ENCODE peak calls at places on chromosomes 3 and 15, in five cellular contexts. B, Z, L, C and U are unnamed samples.

GRCh38 chr3:15050405-15051092 is 14.6 kb downstream of the MRPS25 start:
- DNase-seq in B (no peak), Z (no peak), L (no peak), C (no peak), U (no peak)

GRCh38 chr15:94840794-94841587 is 609.6 kb downstream of the MCTP2 start:
- DNase-seq in B (no peak), Z (no peak), L (peak; percentile 93), C (no peak), U (no peak)

GRCh38 chr3:135145581-135145980 is 350.5 kb downstream of the EPHB1 start:
- DNase-seq in B (no peak), Z (no peak), L (no peak), C (no peak), U (no peak)

GRCh38 chr3:9194509-9195184 is 54.8 kb downstream of the SRGAP3 start:
- DNase-seq in B (no peak), Z (peak; percentile 39), L (no peak), C (no peak), U (no peak)

GRCh38 chr3:120450261-120450913 is 405 bp downstream of the FSTL1 start:
- DNase-seq in B (no peak), Z (peak; percentile 88), L (peak; percentile 50), C (no peak), U (no peak)

GRCh38 chr3:32186097-32186496 is 52.4 kb upstream of the CMTM8 start:
- DNase-seq in B (no peak), Z (no peak), L (no peak), C (no peak), U (no peak)

GRCh38 chr3:133451309-133451708 is 51.5 kb downstream of the BFSP2 start:
- DNase-seq in B (no peak), Z (no peak), L (no peak), C (no peak), U (no peak)

GRCh38 chr15:35973019-35973418 is 427.1 kb upstream of the DPH6 start:
- DNase-seq in B (no peak), Z (no peak), L (no peak), C (no peak), U (no peak)

GRCh38 chr3:141410861-141411771 is 42.8 kb downstream of the ZBTB38 start:
- DNase-seq in B (no peak), Z (no peak), L (peak; percentile 79), C (no peak), U (no peak)

GRCh38 chr15:64883997-64884511 is 27.6 kb upstream of the ANKDD1A start:
- DNase-seq in B (no peak), Z (peak; percentile 95), L (peak; percentile 89), C (no peak), U (no peak)

DNA sequence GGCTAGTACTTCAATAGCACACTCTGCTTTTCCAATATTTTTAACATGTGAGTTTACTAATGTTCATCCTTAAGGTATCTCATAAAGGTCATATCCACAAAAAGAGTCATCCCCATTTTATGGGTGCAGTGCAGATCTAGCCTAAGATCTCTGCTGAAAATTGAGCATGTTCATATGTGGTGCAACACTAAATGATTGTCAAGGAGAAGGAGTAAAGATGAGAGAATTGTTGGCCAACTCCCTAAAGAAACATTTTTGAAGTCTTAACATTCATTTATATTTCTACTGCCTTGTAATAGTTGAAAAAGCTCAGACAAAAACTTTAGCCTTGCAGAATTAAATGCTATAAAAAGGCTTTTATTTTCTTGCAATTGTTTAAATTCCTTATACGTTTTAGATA is 1159.6 kb downstream of the TBL1XR1 start:
- DNase-seq in B (no peak), Z (no peak), L (no peak), C (no peak), U (no peak)
- TF ChIP-seq POLR2A in B (no peak), Z (no peak), L (no peak), C (no peak), U (no peak)

GRCh38 chr15:52783929-52784798 is 6.0 kb downstream of the ONECUT1 start:
- DNase-seq in B (no peak), Z (peak; percentile 80), L (peak; percentile 17), C (peak; percentile 59), U (peak; percentile 36)

GRCh38 chr15:52786436-52787122 is 3.6 kb downstream of the ONECUT1 start:
- DNase-seq in B (no peak), Z (no peak), L (no peak), C (no peak), U (no peak)

GRCh38 chr15:52783191-52783829 is 6.8 kb downstream of the ONECUT1 start:
- DNase-seq in B (no peak), Z (peak; percentile 76), L (peak; percentile 33), C (no peak), U (no peak)

GRCh38 chr15:52785672-52786406 is 4.3 kb downstream of the ONECUT1 start:
- DNase-seq in B (no peak), Z (no peak), L (no peak), C (no peak), U (no peak)

DNA sequence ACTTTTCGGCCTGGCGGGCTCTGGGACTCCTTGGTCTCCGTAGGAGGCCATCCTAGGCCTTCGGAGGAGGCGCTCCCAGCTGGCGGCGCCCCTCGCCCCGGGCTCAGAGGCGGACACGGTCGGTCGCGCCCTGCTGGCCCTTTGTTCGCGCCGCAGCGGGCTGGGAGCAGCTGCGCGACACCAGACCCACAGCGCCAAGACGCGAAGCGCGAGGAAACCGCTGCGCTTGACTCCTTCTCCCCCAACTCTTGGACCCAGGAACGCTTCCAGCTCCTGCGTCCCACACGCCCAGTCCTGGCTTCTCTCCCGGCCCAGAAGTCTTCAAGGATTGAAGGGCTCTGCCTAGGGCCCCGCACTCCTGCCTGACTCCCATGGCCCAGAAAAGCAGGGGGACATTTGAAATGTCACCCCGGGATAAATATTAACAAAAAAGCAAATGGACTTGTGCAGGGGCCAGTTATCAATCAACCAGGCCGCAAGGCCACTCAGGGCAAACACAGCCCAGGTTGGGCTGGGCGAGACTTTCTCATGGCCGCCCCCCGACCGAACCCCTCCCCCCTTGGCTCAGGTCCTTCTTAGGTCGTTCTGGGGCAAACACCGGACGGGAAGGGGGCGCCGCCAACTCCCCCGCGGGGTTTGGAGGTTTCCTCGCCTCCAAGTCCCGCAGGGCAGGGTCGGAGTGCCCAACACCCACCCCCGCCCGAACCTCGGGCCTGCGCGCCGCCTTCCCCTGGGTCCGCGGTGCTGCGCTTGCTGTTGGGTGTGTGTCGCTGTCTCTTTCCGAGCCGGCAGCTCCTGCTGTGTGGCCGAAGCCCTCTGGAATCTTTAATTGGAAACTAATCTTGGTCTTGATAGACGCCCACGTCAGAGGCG is 5.1 kb downstream of the ONECUT1 start:
- DNase-seq in B (no peak), Z (no peak), L (no peak), C (no peak), U (no peak)
- TF ChIP-seq POLR2A in B (no peak), Z (no peak), L (no peak), C (no peak), U (no peak)

GRCh38 chr15:63502843-63503738 is 1.3 kb upstream of the USP3 start:
- DNase-seq in B (peak; percentile 83), Z (peak; percentile 98), L (peak; percentile 91), C (peak; percentile 71), U (peak; percentile 76)
- TF ChIP-seq POLR2A in B (peak; percentile 39), Z (no peak), L (peak; percentile 76), C (no peak), U (no peak)

DNA sequence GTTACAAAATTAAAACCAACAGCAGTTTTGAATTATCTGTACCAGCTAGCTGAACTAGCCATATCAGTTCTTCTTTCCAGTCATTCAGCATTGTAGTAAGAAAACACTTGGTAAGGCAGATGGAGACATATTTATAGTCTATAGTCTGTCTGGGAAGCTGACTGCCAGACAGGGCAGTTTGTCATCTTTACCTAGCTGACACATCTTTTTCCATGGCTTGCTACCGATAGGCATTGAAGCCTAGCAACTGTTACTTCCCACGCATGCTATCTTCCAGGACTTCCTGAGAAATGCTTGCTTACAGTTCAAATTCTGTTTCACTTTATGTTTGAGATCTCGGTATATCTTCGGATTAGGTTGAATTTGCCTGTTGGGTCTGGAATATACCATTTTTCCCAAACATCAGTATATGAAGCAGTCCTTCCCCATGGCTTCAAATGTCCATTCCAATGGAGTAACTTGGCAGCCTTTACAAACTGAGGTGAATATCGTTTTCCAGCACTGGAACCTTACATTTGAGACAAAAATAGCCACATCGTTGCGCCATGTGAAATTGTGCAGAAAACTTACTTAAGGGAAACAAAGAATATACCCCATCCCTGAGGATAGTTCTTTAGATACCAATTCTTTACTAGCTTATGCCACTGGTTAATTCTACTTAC is 8.8 kb downstream of the GNL3 start:
- DNase-seq in B (no peak), Z (no peak), L (no peak), C (peak; percentile 15), U (no peak)
- TF ChIP-seq POLR2A in B (no peak), Z (no peak), L (no peak), C (peak; percentile 30), U (peak; percentile 30)